ENCODE peak calls at places on chromosomes 1 and 21, in nine cellular contexts. P is fibroblast of lung; E is body of pancreas; C is right atrium auricular region; G is foreskin fibroblast; U is BJ; L is CD8-positive, alpha-beta T cell; S is neural progenitor cell; K is uterus. M is an unnamed sample.

GRCh38 chr1:15350551-15351200 is 59.0 kb upstream of the EFHD2 start:
- DNase-seq in G (no peak), S (no peak), P (no peak), K (no peak), L (no peak), E (peak), C (no peak), U (no peak), M (no peak)

GRCh38 chr1:240935921-240936320 is 324.0 kb upstream of the GREM2 start:
- DNase-seq in U (no peak), P (no peak), G (no peak), E (no peak), S (no peak), K (no peak), C (no peak), L (no peak), M (no peak)

GRCh38 chr1:169550294-169550693 is 36.0 kb downstream of the F5 start:
- DNase-seq in C (no peak), S (peak), P (peak), G (peak), L (no peak), E (no peak), U (no peak), K (no peak), M (peak)

GRCh38 chr1:7292714-7293419 is 478.2 kb upstream of the VAMP3 start:
- DNase-seq in K (no peak), C (no peak), S (no peak), G (no peak), P (no peak), E (no peak), U (no peak), L (no peak), M (no peak)

GRCh38 chr1:29500041-29500440 is 263.7 kb downstream of the PTPRU start:
- DNase-seq in K (no peak), U (no peak), G (no peak), E (no peak), S (no peak), L (no peak), C (no peak), P (no peak), M (no peak)

GRCh38 chr1:21759182-21759581 is 23.8 kb downstream of the USP48 start:
- DNase-seq in K (no peak), S (no peak), G (no peak), C (no peak), U (no peak), E (no peak), L (no peak), P (no peak), M (no peak)

GRCh38 chr1:92125204-92125603 is 45.1 kb downstream of the BTBD8 start:
- DNase-seq in K (no peak), S (no peak), G (no peak), C (no peak), E (no peak), L (no peak), U (no peak), P (no peak), M (no peak)

GRCh38 chr1:54965624-54966340 is 14.6 kb upstream of the TMEM61 start:
- DNase-seq in C (peak), S (no peak), L (no peak), U (no peak), K (peak), E (peak), G (peak), P (peak), M (no peak)

GRCh38 chr1:9576903-9577302 is 11.8 kb upstream of the TMEM201 start:
- DNase-seq in K (no peak), P (no peak), U (no peak), E (no peak), S (no peak), L (no peak), C (no peak), G (no peak), M (no peak)

GRCh38 chr21:31184462-31184861 is 146.2 kb upstream of the KRTAP19-8 start:
- DNase-seq in U (no peak), G (no peak), S (no peak), P (no peak), K (no peak), E (no peak), C (no peak), L (no peak), M (no peak)

GRCh38 chr1:150009604-150010387 is 730 bp downstream of the OTUD7B start:
- DNase-seq in E (peak), G (peak), L (no peak), K (peak), S (peak), U (peak), P (peak), C (peak), M (peak)

GRCh38 chr1:32349211-32349708 is 13.0 kb downstream of the FAM229A start:
- DNase-seq in L (no peak), G (peak), S (no peak), E (peak), C (no peak), P (peak), K (no peak), U (no peak), M (peak)

GRCh38 chr1:43973981-43974442 is 748 bp upstream of the ATP6V0B start:
- DNase-seq in U (no peak), L (no peak), K (no peak), S (no peak), G (no peak), E (no peak), P (no peak), C (no peak), M (no peak)

GRCh38 chr1:31483012-31483946 is 70.3 kb downstream of the SERINC2 start:
- DNase-seq in S (no peak), K (peak), G (peak), L (no peak), P (peak), U (peak), C (peak), E (peak), M (peak)

GRCh38 chr1:53079251-53079650 is 17.2 kb downstream of the PODN start:
- DNase-seq in C (no peak), U (no peak), G (no peak), P (no peak), E (no peak), K (no peak), L (no peak), S (no peak), M (no peak)

GRCh38 chr1:204335085-204335484 is 24.6 kb downstream of the PLEKHA6 start:
- DNase-seq in S (no peak), L (no peak), P (no peak), C (no peak), E (no peak), G (no peak), U (no peak), K (no peak), M (no peak)

GRCh38 chr1:98003442-98003841 is 82.6 kb upstream of the DPYD start:
- DNase-seq in G (no peak), S (no peak), K (no peak), U (no peak), P (no peak), E (no peak), C (no peak), L (no peak), M (no peak)

GRCh38 chr1:157154940-157155514 is 16.8 kb upstream of the ETV3 start:
- DNase-seq in L (no peak), E (peak), S (no peak), P (peak), C (peak), K (peak), U (no peak), G (peak), M (no peak)

GRCh38 chr1:47901001-47901575 is 96.1 kb downstream of the TRABD2B start:
- DNase-seq in E (no peak), P (no peak), K (no peak), U (no peak), C (no peak), L (no peak), G (no peak), S (no peak), M (no peak)

GRCh38 chr1:205939690-205940330 is 3.4 kb downstream of the SLC26A9 start:
- DNase-seq in U (no peak), E (peak), C (no peak), S (peak), L (no peak), P (no peak), G (no peak), K (no peak), M (no peak)

GRCh38 chr1:23101891-23102688 is 66.6 kb downstream of the LUZP1 start:
- DNase-seq in P (peak), C (no peak), U (no peak), G (peak), E (no peak), S (no peak), K (no peak), L (no peak), M (no peak)

GRCh38 chr1:7638078-7638477 is 133.0 kb upstream of the VAMP3 start:
- DNase-seq in E (no peak), C (no peak), L (no peak), P (no peak), U (no peak), S (peak), K (no peak), G (no peak), M (no peak)

GRCh38 chr1:53368314-53369033 is 40.6 kb upstream of the LRP8 start:
- DNase-seq in S (no peak), E (no peak), K (no peak), P (no peak), G (no peak), L (no peak), U (no peak), C (no peak), M (no peak)

GRCh38 chr1:67683736-67684525 is 1.1 kb upstream of the GADD45A start:
- DNase-seq in U (no peak), P (peak), L (no peak), E (no peak), C (no peak), S (no peak), K (no peak), G (peak), M (no peak)

DNA sequence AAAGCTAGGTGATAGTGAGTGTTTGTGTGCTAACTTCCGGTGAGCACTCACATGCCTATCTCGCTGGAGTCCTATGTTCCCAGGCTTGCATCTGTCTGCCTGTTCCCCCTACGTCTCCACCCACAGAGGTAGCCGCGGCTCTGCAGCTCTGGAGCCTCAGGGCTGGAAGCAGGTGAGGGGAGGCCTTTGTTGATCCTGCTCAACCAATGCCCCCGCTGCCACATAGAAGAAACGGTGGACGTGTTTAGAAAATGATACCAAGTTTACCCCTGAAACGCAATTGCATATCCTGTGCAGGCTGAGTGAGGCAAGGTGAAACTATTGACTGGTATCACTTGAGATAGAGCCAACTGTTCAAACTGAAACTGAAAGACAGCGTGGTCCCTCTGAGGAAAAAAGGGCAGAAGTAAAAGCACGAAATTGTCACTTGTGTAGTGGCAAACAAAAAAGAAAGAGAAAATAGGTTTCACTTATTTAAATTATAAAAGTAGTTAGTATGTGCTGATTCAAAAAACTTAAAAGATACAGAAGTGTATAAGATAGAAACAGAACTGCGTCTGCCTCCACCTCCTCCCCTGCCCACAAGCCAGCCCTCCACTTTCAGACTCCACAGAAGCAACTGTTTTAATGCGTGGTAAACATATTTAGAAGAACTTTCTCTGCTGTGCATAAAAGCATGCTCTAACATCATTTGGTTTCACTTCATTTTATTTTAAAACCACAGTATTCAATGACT is 38.6 kb upstream of the ETS2 start:
- DNase-seq in E (peak), C (peak), P (no peak), K (no peak), G (no peak), S (no peak), U (no peak), L (peak), M (no peak)
- H3K4me3 ChIP-seq in E (no peak), C (peak), P (no peak), K (no peak), G (no peak), S (no peak), U (no peak), L (peak), M (no peak)

GRCh38 chr1:191711961-191712360 is 446.3 kb upstream of the RGS18 start:
- DNase-seq in G (no peak), U (no peak), L (no peak), P (no peak), C (no peak), K (no peak), E (no peak), S (no peak), M (no peak)
- TF ChIP-seq CTCF in G (no peak), U (no peak), L (no peak), P (no peak), C (no peak), K (no peak), E (no peak), S (no peak), M (no peak)

GRCh38 chr1:151819227-151819835 is 12.3 kb downstream of the RORC start:
- DNase-seq in C (no peak), G (no peak), L (no peak), U (no peak), E (no peak), S (no peak), K (no peak), P (no peak), M (no peak)
- H3K4me3 ChIP-seq in C (no peak), G (no peak), L (no peak), U (no peak), E (no peak), S (no peak), K (no peak), P (no peak), M (no peak)

DNA sequence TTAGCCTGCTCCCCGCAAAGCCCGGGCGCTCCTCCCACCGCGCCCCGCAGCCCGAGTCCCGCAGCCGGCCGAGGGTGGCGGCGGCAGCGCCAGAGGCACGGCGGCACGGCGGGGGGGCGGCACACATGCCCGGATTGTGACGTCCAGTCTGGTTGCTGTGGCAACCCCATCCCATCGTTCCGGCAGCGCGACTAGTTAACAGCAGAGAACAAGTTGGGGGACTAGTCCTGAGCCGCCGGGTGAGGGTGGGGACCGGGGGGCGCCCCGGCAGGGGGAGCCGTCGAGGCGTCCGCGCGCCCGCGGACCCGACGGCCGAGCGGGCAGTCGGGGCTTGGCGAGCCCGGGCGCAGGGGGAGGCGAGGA is at the start of gene CHD5:
- DNase-seq in C (no peak), P (no peak), U (no peak), S (peak), K (no peak), E (no peak), G (peak), L (no peak), M (no peak)
- TF ChIP-seq CTCF in C (no peak), P (no peak), U (no peak), S (peak), K (no peak), E (no peak), G (no peak), L (no peak), M (peak)